ENCODE peak calls at places on chromosome 1, in seven cellular contexts. A is endodermal cell, J is NCI-H1436, N is NCI-H1048, I is AG08396, Y is astrocyte of the spinal cord, C is psoas muscle. G is an unnamed sample.

GRCh38 chr1:182565537-182565936 is 23.5 kb downstream of the RNASEL start:
- DNase-seq in A (no peak), J (no peak), N (no peak), I (no peak), Y (no peak), C (no peak), G (no peak)

GRCh38 chr1:225427249-225428065 is at the start of gene LBR:
- DNase-seq in A (peak; percentile 68), J (no peak), N (no peak), I (peak; percentile 57), Y (peak; percentile 45), C (peak; percentile 70), G (peak; percentile 76)

GRCh38 chr1:200684015-200684414 is 14.3 kb upstream of the DDX59 start:
- DNase-seq in A (no peak), J (no peak), N (no peak), I (no peak), Y (no peak), C (no peak), G (no peak)

GRCh38 chr1:181038399-181038873 is 4.7 kb downstream of the MR1 start:
- DNase-seq in A (peak; percentile 92), J (peak; percentile 68), N (peak; percentile 86), I (peak; percentile 77), Y (peak; percentile 52), C (peak; percentile 65), G (peak; percentile 74)

GRCh38 chr1:201020647-201021332 is 2.7 kb downstream of the KIF21B start:
- DNase-seq in A (peak; percentile 87), J (peak; percentile 21), N (no peak), I (no peak), Y (no peak), C (no peak), G (peak; percentile 85)

GRCh38 chr1:230186003-230186863 is 119.2 kb downstream of the GALNT2 start:
- DNase-seq in A (peak; percentile 85), J (peak; percentile 83), N (no peak), I (peak; percentile 70), Y (peak; percentile 88), C (no peak), G (peak; percentile 37)

GRCh38 chr1:170309389-170310013 is 163.7 kb downstream of the NTMT2 start:
- DNase-seq in A (peak; percentile 66), J (no peak), N (no peak), I (peak; percentile 73), Y (peak; percentile 96), C (no peak), G (no peak)

GRCh38 chr1:1920608-1921458 is 1.8 kb upstream of the TMEM52 start:
- DNase-seq in A (peak; percentile 52), J (no peak), N (no peak), I (no peak), Y (no peak), C (peak; percentile 63), G (no peak)

GRCh38 chr1:94708299-94708685 is 111.9 kb upstream of the SLC44A3 start:
- DNase-seq in A (peak; percentile 41), J (no peak), N (no peak), I (no peak), Y (no peak), C (no peak), G (no peak)

GRCh38 chr1:39106949-39107740 is 81.0 kb downstream of the NDUFS5 start:
- DNase-seq in A (peak; percentile 59), J (no peak), N (no peak), I (no peak), Y (no peak), C (no peak), G (no peak)